ENCODE peak calls at places on chromosomes 7 and 10, in ten cellular contexts. W is colonic mucosa, P is esophagus squamous epithelium, I is ovary, O is brain microvascular endothelial cell, Z is body of pancreas, A is cardiac muscle cell, S is psoas muscle, E is PC-9, Y is pancreas. F is an unnamed sample.

GRCh38 chr7:157599491-157599890 is 262.7 kb downstream of the DNAJB6 start:
- DNase-seq in I (no peak), Z (no peak), S (no peak), A (no peak), E (no peak), Y (no peak), O (no peak), P (no peak), W (no peak), F (no peak)

GRCh38 chr10:105868935-105869334 is 1227.8 kb downstream of the SORCS3 start:
- DNase-seq in Z (no peak), P (no peak), O (no peak), Y (no peak), I (no peak), E (no peak), S (no peak), A (no peak), W (no peak), F (no peak)

GRCh38 chr7:135833642-135834041 is 85.0 kb upstream of the FAM180A start:
- DNase-seq in Z (no peak), P (no peak), O (no peak), I (no peak), Y (no peak), W (no peak), E (no peak), A (no peak), S (no peak), F (no peak)

GRCh38 chr10:89516149-89516832 is 19.1 kb downstream of the SLC16A12 start:
- DNase-seq in O (peak; percentile 99), Z (peak; percentile 90), P (no peak), I (peak; percentile 51), E (no peak), Y (peak; percentile 81), A (peak; percentile 67), S (peak; percentile 34), W (peak; percentile 32), F (no peak)

GRCh38 chr10:110508806-110509544 is 11.3 kb downstream of the DUSP5 start:
- DNase-seq in E (no peak), Z (no peak), W (no peak), A (no peak), S (no peak), I (no peak), O (no peak), P (no peak), Y (no peak), F (no peak)

GRCh38 chr10:103800789-103801540 is 54.4 kb downstream of the SH3PXD2A start:
- DNase-seq in E (peak; percentile 60), A (no peak), Y (no peak), W (no peak), S (no peak), I (no peak), Z (no peak), O (no peak), P (no peak), F (no peak)

GRCh38 chr7:117061751-117062150 is 108.5 kb downstream of the ST7 start:
- DNase-seq in I (no peak), W (no peak), S (no peak), E (no peak), P (no peak), Y (no peak), A (no peak), O (peak; percentile 65), Z (no peak), F (no peak)

GRCh38 chr10:78899996-78900714 is 168.6 kb upstream of the ZMIZ1 start:
- DNase-seq in E (no peak), Z (peak; percentile 18), Y (no peak), A (no peak), P (no peak), I (peak; percentile 59), W (peak; percentile 22), O (no peak), S (peak; percentile 43), F (no peak)

GRCh38 chr7:100694196-100694745 is at the start of gene GIGYF1:
- DNase-seq in A (peak; percentile 86), O (no peak), Y (peak; percentile 75), W (peak; percentile 72), E (no peak), Z (peak; percentile 83), P (no peak), I (peak; percentile 81), S (peak; percentile 81), F (peak; percentile 79)

GRCh38 chr7:2104107-2104710 is 128.5 kb downstream of the MAD1L1 start:
- DNase-seq in S (peak; percentile 90), Y (peak; percentile 27), I (peak; percentile 96), O (peak; percentile 89), W (peak; percentile 65), Z (peak; percentile 62), A (peak; percentile 79), P (no peak), E (no peak), F (peak; percentile 88)

GRCh38 chr7:21580073-21580521 is 37.3 kb downstream of the DNAH11 start:
- DNase-seq in A (no peak), O (peak; percentile 42), P (no peak), W (no peak), I (no peak), Z (no peak), E (peak; percentile 67), Y (no peak), S (no peak), F (no peak)

GRCh38 chr10:34578468-34578867 is 236.6 kb downstream of the PARD3 start:
- DNase-seq in Y (no peak), W (no peak), S (no peak), P (no peak), A (no peak), Z (no peak), I (no peak), E (no peak), O (no peak), F (no peak)

GRCh38 chr10:132148261-132149251 is 38.2 kb upstream of the DPYSL4 start:
- DNase-seq in E (no peak), I (no peak), W (no peak), O (no peak), S (peak; percentile 7), Z (no peak), Y (no peak), A (no peak), P (no peak), F (peak; percentile 15)

GRCh38 chr7:79652619-79653018 is 199.2 kb upstream of the MAGI2 start:
- DNase-seq in Y (no peak), P (no peak), I (no peak), Z (no peak), E (no peak), A (peak; percentile 10), W (no peak), S (no peak), O (peak; percentile 11), F (no peak)

GRCh38 chr7:101567231-101567630 is 61.9 kb downstream of the MYL10 start:
- DNase-seq in W (no peak), I (no peak), E (no peak), P (no peak), S (no peak), Z (no peak), Y (no peak), O (no peak), A (no peak), F (no peak)

GRCh38 chr7:16762177-16762576 is 8.6 kb downstream of the TSPAN13 start:
- DNase-seq in I (no peak), P (no peak), A (no peak), W (peak; percentile 64), O (no peak), S (no peak), E (no peak), Y (peak; percentile 11), Z (peak; percentile 36), F (no peak)

DNA sequence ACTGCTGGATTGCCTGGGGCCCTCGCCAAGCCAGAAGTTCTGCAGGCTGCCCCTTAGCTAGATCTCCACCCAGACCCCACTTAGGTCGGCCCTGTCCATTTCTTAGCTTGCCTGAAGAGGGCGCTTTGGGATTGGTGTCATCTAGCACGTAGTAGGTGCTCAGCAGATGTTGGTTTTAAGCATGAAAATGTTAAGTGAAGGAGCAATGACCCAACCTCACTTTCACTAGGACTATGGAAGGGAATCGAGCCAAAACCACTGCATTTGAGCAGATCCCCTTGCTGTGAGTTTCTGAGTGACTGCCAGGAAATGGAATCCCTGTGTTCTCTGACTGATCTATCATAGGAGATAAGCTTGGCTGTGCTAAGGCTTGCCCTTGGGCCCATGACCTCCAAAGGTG is 131.7 kb upstream of the EEPD1 start:
- DNase-seq in P (no peak), S (no peak), Z (no peak), E (no peak), Y (no peak), O (no peak), A (no peak), I (no peak), W (no peak), F (no peak)
- TF ChIP-seq CTCF in P (no peak), S (peak; percentile 41), Z (peak; percentile 6), E (peak; percentile 80), Y (no peak), O (peak; percentile 70), A (peak; percentile 50), I (no peak), W (no peak), F (peak; percentile 30)

GRCh38 chr10:75111906-75112703 is 649 bp downstream of the SAMD8 start:
- DNase-seq in A (peak; percentile 63), S (peak; percentile 42), E (no peak), W (peak; percentile 61), O (peak; percentile 34), Z (peak; percentile 60), I (peak; percentile 66), Y (peak; percentile 58), P (no peak), F (peak; percentile 65)
- TF ChIP-seq CTCF in A (no peak), S (no peak), E (no peak), W (no peak), O (no peak), Z (no peak), I (no peak), Y (no peak), P (no peak), F (no peak)

DNA sequence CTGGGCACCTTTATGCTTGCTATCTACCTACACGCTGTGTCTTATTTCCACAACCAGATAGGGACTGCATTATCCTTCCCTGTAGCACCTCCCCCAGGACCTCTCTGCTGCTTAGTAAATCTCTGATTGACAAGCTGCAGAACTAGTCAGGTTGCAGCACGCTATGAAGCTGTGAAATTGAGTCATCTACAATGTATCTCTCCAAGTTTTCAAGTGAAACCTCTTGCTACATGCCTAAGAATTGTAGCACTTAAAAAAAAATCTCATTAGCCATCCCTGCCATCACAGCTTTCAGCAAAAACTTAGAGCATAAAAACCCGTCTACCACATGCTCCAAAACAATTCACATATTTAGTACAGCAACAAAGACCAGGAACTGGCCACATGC is 69.7 kb upstream of the FGFR2 start:
- DNase-seq in O (no peak), I (no peak), W (no peak), Y (no peak), A (no peak), P (no peak), E (no peak), S (no peak), Z (no peak), F (no peak)
- TF ChIP-seq CTCF in O (no peak), I (no peak), W (no peak), Y (no peak), A (no peak), P (no peak), E (no peak), S (no peak), Z (no peak), F (no peak)

DNA sequence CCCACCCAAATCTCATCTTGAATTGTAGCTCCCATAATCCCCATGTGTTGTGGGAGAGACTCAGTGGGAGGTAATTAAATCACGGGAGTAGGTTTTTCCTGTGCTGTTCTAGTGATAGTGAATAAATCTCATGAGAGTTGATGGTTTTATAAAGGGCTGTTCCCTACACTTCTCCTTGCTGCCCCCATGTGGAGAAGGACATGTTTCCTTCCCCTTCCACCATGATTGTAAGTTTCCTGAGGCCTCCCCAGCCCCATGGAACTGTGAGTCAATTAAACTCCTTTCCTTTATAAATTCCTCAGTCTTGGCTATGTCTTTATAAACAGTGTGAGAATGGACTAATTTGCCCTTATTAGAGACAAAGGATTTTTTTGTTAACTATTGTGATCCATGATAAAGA is 48.5 kb upstream of the MKX start:
- DNase-seq in I (no peak), Z (no peak), E (no peak), O (no peak), S (no peak), Y (no peak), P (no peak), W (peak; percentile 22), A (no peak), F (no peak)
- TF ChIP-seq CTCF in I (no peak), Z (no peak), E (no peak), O (peak; percentile 50), S (peak; percentile 17), Y (no peak), P (no peak), W (no peak), A (no peak), F (no peak)